ENCODE peak calls at places on chromosomes 2 and 18, in ten cellular contexts. F is choroid plexus epithelial cell, O is frontal cortex, N is T1000, Y is stomach, C is GM06990, U is left cardiac atrium, T is adrenal gland, V is neural crest cell, B is HEK293T. W is an unnamed sample.

GRCh38 chr2:166180951-166181812 is 53.4 kb upstream of the SCN1A start:
- DNase-seq in Y (peak), N (peak), F (peak), T (peak), O (no peak), U (peak), B (peak), C (peak), V (peak), W (peak)

GRCh38 chr18:3827236-3827635 is 377.3 kb downstream of the TGIF1 start:
- DNase-seq in Y (no peak), F (no peak), U (no peak), B (no peak), T (no peak), N (no peak), V (no peak), C (no peak), O (no peak), W (no peak)

GRCh38 chr2:128258218-128258617 is 60.5 kb downstream of the HS6ST1 start:
- DNase-seq in V (no peak), Y (no peak), T (no peak), C (no peak), O (no peak), F (no peak), U (no peak), B (no peak), N (no peak), W (no peak)

GRCh38 chr2:73952499-73953446 is 26.1 kb downstream of the DGUOK start:
- DNase-seq in N (no peak), F (peak), Y (no peak), U (no peak), V (no peak), C (no peak), B (no peak), O (no peak), T (peak), W (peak)

GRCh38 chr18:68623342-68623741 is 91.6 kb downstream of the TMX3 start:
- DNase-seq in V (peak), N (no peak), B (peak), O (peak), Y (peak), T (peak), F (peak), U (peak), C (no peak), W (peak)

GRCh38 chr2:46672752-46673151 is 193.4 kb downstream of the TMEM247 start:
- DNase-seq in O (no peak), N (no peak), B (no peak), U (no peak), Y (no peak), C (no peak), V (no peak), T (no peak), F (no peak), W (no peak)

GRCh38 chr2:204205548-204205947 is 269.0 kb downstream of the ICOS start:
- DNase-seq in U (no peak), B (no peak), C (no peak), O (no peak), Y (no peak), N (no peak), F (no peak), V (no peak), T (no peak), W (no peak)

GRCh38 chr2:228674155-228674554 is 492.7 kb upstream of the SPHKAP start:
- DNase-seq in O (no peak), F (no peak), U (no peak), V (no peak), N (no peak), T (no peak), C (no peak), Y (no peak), B (no peak), W (no peak)

GRCh38 chr2:200393191-200393590 is 86.7 kb downstream of the SPATS2L start:
- DNase-seq in B (no peak), C (no peak), V (no peak), F (no peak), U (no peak), N (no peak), T (no peak), O (no peak), Y (no peak), W (no peak)

GRCh38 chr2:8144785-8145184 is 537.1 kb upstream of the ID2 start:
- DNase-seq in V (no peak), F (peak), N (no peak), C (no peak), O (no peak), B (no peak), U (no peak), T (no peak), Y (no peak), W (no peak)

GRCh38 chr18:74476154-74476553 is 19.0 kb upstream of the DIPK1C start:
- DNase-seq in F (peak), B (peak), C (no peak), T (no peak), V (peak), O (peak), N (no peak), U (peak), Y (no peak), W (no peak)

GRCh38 chr2:29921560-29921915 is at the start of gene ALK:
- DNase-seq in Y (peak), B (peak), N (no peak), T (peak), F (peak), O (peak), C (peak), V (peak), U (peak), W (peak)

GRCh38 chr2:191202881-191203397 is 42.3 kb upstream of the MYO1B start:
- DNase-seq in N (peak), B (no peak), F (no peak), V (no peak), Y (no peak), C (no peak), U (peak), T (no peak), O (no peak), W (peak)

GRCh38 chr2:235087812-235088607 is 136.2 kb downstream of the SH3BP4 start:
- DNase-seq in B (no peak), N (no peak), Y (peak), C (no peak), F (peak), T (peak), U (peak), V (peak), O (no peak), W (no peak)

GRCh38 chr2:178863130-178863855 is 56.1 kb upstream of the TTN start:
- DNase-seq in B (no peak), V (no peak), N (no peak), C (no peak), Y (no peak), T (no peak), U (no peak), F (peak), O (no peak), W (no peak)

GRCh38 chr2:29455202-29455885 is 340.1 kb downstream of the CLIP4 start:
- DNase-seq in T (no peak), B (no peak), Y (no peak), N (no peak), U (no peak), C (no peak), V (peak), F (peak), O (peak), W (no peak)

GRCh38 chr18:76490701-76491171 is 4.3 kb downstream of the ZNF516 start:
- DNase-seq in Y (peak), U (no peak), B (no peak), V (peak), N (no peak), O (no peak), C (peak), T (peak), F (no peak), W (peak)

GRCh38 chr2:82993631-82994030 is 1465.4 kb downstream of the SUCLG1 start:
- DNase-seq in F (peak), V (no peak), C (no peak), N (no peak), O (no peak), T (no peak), U (no peak), B (no peak), Y (no peak), W (peak)

GRCh38 chr2:25250331-25251031 is 82.1 kb upstream of the POMC start:
- DNase-seq in B (no peak), V (no peak), O (no peak), T (no peak), N (no peak), C (no peak), F (peak), Y (no peak), U (no peak), W (peak)

GRCh38 chr2:29347774-29348465 is 232.7 kb downstream of the CLIP4 start:
- DNase-seq in O (no peak), T (no peak), C (no peak), U (no peak), F (no peak), N (no peak), Y (no peak), B (no peak), V (no peak), W (no peak)

GRCh38 chr2:40072442-40073232 is 293.6 kb upstream of the THUMPD2 start:
- DNase-seq in Y (no peak), B (no peak), U (no peak), F (no peak), C (no peak), O (no peak), V (no peak), N (no peak), T (no peak), W (no peak)

GRCh38 chr18:22136395-22136794 is 33.0 kb upstream of the GATA6 start:
- DNase-seq in N (no peak), F (peak), B (peak), T (no peak), U (no peak), O (no peak), Y (no peak), V (no peak), C (no peak), W (peak)

GRCh38 chr18:62324917-62325805 is at the start of gene TNFRSF11A:
- DNase-seq in C (peak), T (no peak), F (no peak), B (peak), O (peak), Y (peak), U (peak), V (no peak), N (no peak), W (peak)

GRCh38 chr18:70907673-70908072 is 618.8 kb downstream of the SOCS6 start:
- DNase-seq in T (no peak), Y (no peak), V (no peak), F (peak), O (no peak), U (no peak), N (no peak), B (no peak), C (no peak), W (no peak)

GRCh38 chr2:216877085-216877484 is 17.2 kb upstream of the TNP1 start:
- DNase-seq in Y (no peak), T (no peak), O (no peak), V (no peak), F (peak), B (no peak), U (no peak), C (no peak), N (no peak), W (no peak)

GRCh38 chr2:42164046-42164445 is 5.1 kb upstream of the EML4 start:
- DNase-seq in V (no peak), N (no peak), O (no peak), U (no peak), F (no peak), T (no peak), C (no peak), B (no peak), Y (no peak), W (peak)

GRCh38 chr2:25098558-25099486 is 56.9 kb downstream of the EFR3B start:
- DNase-seq in Y (no peak), F (no peak), V (no peak), B (no peak), T (peak), O (no peak), C (no peak), U (peak), N (no peak), W (no peak)

GRCh38 chr2:157194844-157195243 is 62.7 kb upstream of the GALNT5 start:
- DNase-seq in T (no peak), C (no peak), F (no peak), Y (no peak), U (no peak), V (no peak), N (no peak), B (no peak), O (no peak), W (no peak)

GRCh38 chr2:24543252-24543651 is 52.2 kb downstream of the NCOA1 start:
- DNase-seq in O (no peak), V (no peak), N (no peak), T (no peak), F (no peak), C (no peak), U (no peak), Y (no peak), B (no peak), W (no peak)

GRCh38 chr2:134372141-134372540 is 118.3 kb downstream of the MGAT5 start:
- DNase-seq in V (no peak), F (peak), O (no peak), T (no peak), B (no peak), U (no peak), N (peak), Y (no peak), C (no peak), W (no peak)

GRCh38 chr2:27715318-27716165 is 51.9 kb downstream of the SLC4A1AP start:
- DNase-seq in V (no peak), U (peak), O (no peak), C (peak), Y (no peak), F (peak), B (peak), N (no peak), T (no peak), W (no peak)

GRCh38 chr18:32732165-32732564 is 40.7 kb downstream of the KLHL14 start:
- DNase-seq in N (no peak), V (no peak), C (no peak), O (no peak), Y (no peak), F (no peak), B (no peak), T (no peak), U (no peak), W (no peak)

GRCh38 chr2:160355080-160355479 is 138.5 kb downstream of the RBMS1 start:
- DNase-seq in V (no peak), C (no peak), N (no peak), U (no peak), B (no peak), T (no peak), O (no peak), F (no peak), Y (no peak), W (no peak)

GRCh38 chr2:220789961-220790360 is 782.1 kb downstream of the EPHA4 start:
- DNase-seq in F (peak), B (no peak), C (no peak), U (no peak), N (no peak), V (no peak), O (no peak), T (no peak), Y (no peak), W (peak)

GRCh38 chr2:54760310-54760709 is 36.8 kb downstream of the EML6 start:
- DNase-seq in C (no peak), U (no peak), Y (no peak), N (no peak), V (no peak), F (no peak), O (no peak), B (no peak), T (no peak), W (no peak)

GRCh38 chr2:109277414-109277813 is 148.4 kb downstream of the SH3RF3 start:
- DNase-seq in N (no peak), Y (no peak), F (no peak), V (no peak), U (no peak), B (no peak), C (no peak), T (no peak), O (no peak), W (no peak)

GRCh38 chr2:36692078-36692477 is 4.4 kb upstream of the VIT start:
- DNase-seq in V (no peak), T (no peak), U (no peak), B (no peak), Y (no peak), F (no peak), N (no peak), C (no peak), O (no peak), W (no peak)

GRCh38 chr18:10526211-10526949 is 553 bp downstream of the NAPG start:
- DNase-seq in C (no peak), B (peak), V (peak), F (peak), O (no peak), Y (peak), T (peak), N (no peak), U (peak), W (peak)

GRCh38 chr2:67378555-67378954 is 18.6 kb upstream of the ETAA1 start:
- DNase-seq in N (no peak), V (no peak), O (no peak), F (no peak), U (no peak), B (no peak), T (no peak), Y (no peak), C (no peak), W (no peak)

W was measured in mammary epithelial cell.